ENCODE peak calls at places on chromosomes 12 and 14, in nine cellular contexts. One of them, this sample, is unnamed.
A peak's percentile ranks its signal among the peaks of the same experiment; 100 is the strongest.

GRCh38 chr12:29282452-29282851 is 98.5 kb downstream of the ERGIC2 start:
- DNase-seq in AG10803: no peak
- DNase-seq in OCI-LY7: no peak
- DNase-seq in fibroblast of the aortic adventitia: no peak
- DNase-seq in A549: no peak
- DNase-seq in mesothelial cell of epicardium: no peak
- DNase-seq in WERI-Rb-1: no peak
- DNase-seq in choroid plexus epithelial cell: no peak
- DNase-seq in H1: no peak
- DNase-seq in this sample: no peak

GRCh38 chr12:7079826-7080125 is 12.5 kb downstream of the C1R start:
- DNase-seq in AG10803: peak; percentile 56
- DNase-seq in OCI-LY7: no peak
- DNase-seq in fibroblast of the aortic adventitia: peak; percentile 68
- DNase-seq in A549: no peak
- DNase-seq in mesothelial cell of epicardium: no peak
- DNase-seq in WERI-Rb-1: no peak
- DNase-seq in choroid plexus epithelial cell: peak; percentile 80
- DNase-seq in H1: no peak
- DNase-seq in this sample: no peak

GRCh38 chr14:102272392-102272791 is 32.6 kb downstream of the MOK start:
- DNase-seq in AG10803: peak; percentile 50
- DNase-seq in OCI-LY7: no peak
- DNase-seq in fibroblast of the aortic adventitia: peak; percentile 57
- DNase-seq in A549: no peak
- DNase-seq in mesothelial cell of epicardium: no peak
- DNase-seq in WERI-Rb-1: no peak
- DNase-seq in choroid plexus epithelial cell: peak; percentile 76
- DNase-seq in H1: no peak
- DNase-seq in this sample: no peak

GRCh38 chr14:96069421-96069820 is 30.3 kb downstream of the C14orf132 start:
- DNase-seq in AG10803: no peak
- DNase-seq in OCI-LY7: no peak
- DNase-seq in fibroblast of the aortic adventitia: no peak
- DNase-seq in A549: no peak
- DNase-seq in mesothelial cell of epicardium: no peak
- DNase-seq in WERI-Rb-1: no peak
- DNase-seq in choroid plexus epithelial cell: no peak
- DNase-seq in H1: no peak
- DNase-seq in this sample: no peak

GRCh38 chr12:79658221-79658620 is 32.5 kb downstream of the PAWR start:
- DNase-seq in AG10803: peak; percentile 72
- DNase-seq in OCI-LY7: no peak
- DNase-seq in fibroblast of the aortic adventitia: peak; percentile 71
- DNase-seq in A549: no peak
- DNase-seq in mesothelial cell of epicardium: no peak
- DNase-seq in WERI-Rb-1: no peak
- DNase-seq in choroid plexus epithelial cell: no peak
- DNase-seq in H1: no peak
- DNase-seq in this sample: no peak

GRCh38 chr14:75554482-75554881 is 23.9 kb upstream of the FLVCR2 start:
- DNase-seq in AG10803: peak; percentile 11
- DNase-seq in OCI-LY7: no peak
- DNase-seq in fibroblast of the aortic adventitia: no peak
- DNase-seq in A549: no peak
- DNase-seq in mesothelial cell of epicardium: no peak
- DNase-seq in WERI-Rb-1: no peak
- DNase-seq in choroid plexus epithelial cell: peak; percentile 48
- DNase-seq in H1: no peak
- DNase-seq in this sample: no peak

GRCh38 chr14:23361320-23361719 is 3.7 kb downstream of the EFS start:
- DNase-seq in AG10803: peak; percentile 82
- DNase-seq in OCI-LY7: no peak
- DNase-seq in fibroblast of the aortic adventitia: peak; percentile 18
- DNase-seq in A549: no peak
- DNase-seq in mesothelial cell of epicardium: no peak
- DNase-seq in WERI-Rb-1: no peak
- DNase-seq in choroid plexus epithelial cell: peak; percentile 42
- DNase-seq in H1: no peak
- DNase-seq in this sample: no peak

GRCh38 chr12:121513464-121514183 is 67.2 kb downstream of the KDM2B start:
- DNase-seq in AG10803: no peak
- DNase-seq in OCI-LY7: peak; percentile 69
- DNase-seq in fibroblast of the aortic adventitia: no peak
- DNase-seq in A549: peak; percentile 91
- DNase-seq in mesothelial cell of epicardium: no peak
- DNase-seq in WERI-Rb-1: peak; percentile 82
- DNase-seq in choroid plexus epithelial cell: no peak
- DNase-seq in H1: peak; percentile 78
- DNase-seq in this sample: no peak

GRCh38 chr12:106301611-106302321 is 767 bp upstream of the TCP11L2 start:
- DNase-seq in AG10803: peak; percentile 25
- DNase-seq in OCI-LY7: peak; percentile 89
- DNase-seq in fibroblast of the aortic adventitia: peak; percentile 65
- DNase-seq in A549: peak; percentile 70
- DNase-seq in mesothelial cell of epicardium: no peak
- DNase-seq in WERI-Rb-1: peak; percentile 21
- DNase-seq in choroid plexus epithelial cell: peak; percentile 78
- DNase-seq in H1: peak; percentile 59
- DNase-seq in this sample: peak; percentile 67

GRCh38 chr12:20024194-20024593 is 344.1 kb upstream of the PDE3A start:
- DNase-seq in AG10803: peak; percentile 59
- DNase-seq in OCI-LY7: no peak
- DNase-seq in fibroblast of the aortic adventitia: peak; percentile 51
- DNase-seq in A549: no peak
- DNase-seq in mesothelial cell of epicardium: no peak
- DNase-seq in WERI-Rb-1: no peak
- DNase-seq in choroid plexus epithelial cell: peak; percentile 66
- DNase-seq in H1: no peak
- DNase-seq in this sample: no peak

GRCh38 chr14:75370416-75371205 is 57.2 kb upstream of the JDP2 start:
- DNase-seq in AG10803: no peak
- DNase-seq in OCI-LY7: no peak
- DNase-seq in fibroblast of the aortic adventitia: no peak
- DNase-seq in A549: no peak
- DNase-seq in mesothelial cell of epicardium: no peak
- DNase-seq in WERI-Rb-1: no peak
- DNase-seq in choroid plexus epithelial cell: no peak
- DNase-seq in H1: no peak
- DNase-seq in this sample: no peak

GRCh38 chr12:51836012-51836832 is 12.3 kb downstream of the FIGNL2 start:
- DNase-seq in AG10803: no peak
- DNase-seq in OCI-LY7: no peak
- DNase-seq in fibroblast of the aortic adventitia: no peak
- DNase-seq in A549: no peak
- DNase-seq in mesothelial cell of epicardium: no peak
- DNase-seq in WERI-Rb-1: peak; percentile 80
- DNase-seq in choroid plexus epithelial cell: no peak
- DNase-seq in H1: no peak
- DNase-seq in this sample: no peak

GRCh38 chr12:45425426-45425825 is 209.5 kb downstream of the ANO6 start:
- DNase-seq in AG10803: peak; percentile 74
- DNase-seq in OCI-LY7: no peak
- DNase-seq in fibroblast of the aortic adventitia: peak; percentile 54
- DNase-seq in A549: no peak
- DNase-seq in mesothelial cell of epicardium: no peak
- DNase-seq in WERI-Rb-1: no peak
- DNase-seq in choroid plexus epithelial cell: peak; percentile 57
- DNase-seq in H1: no peak
- DNase-seq in this sample: no peak

GRCh38 chr12:23523339-23523738 is 426.1 kb downstream of the SOX5 start:
- DNase-seq in AG10803: no peak
- DNase-seq in OCI-LY7: peak; percentile 16
- DNase-seq in fibroblast of the aortic adventitia: no peak
- DNase-seq in A549: no peak
- DNase-seq in mesothelial cell of epicardium: no peak
- DNase-seq in WERI-Rb-1: no peak
- DNase-seq in choroid plexus epithelial cell: no peak
- DNase-seq in H1: no peak
- DNase-seq in this sample: no peak

GRCh38 chr12:58310368-58310767 is 369.0 kb downstream of the ATP23 start:
- DNase-seq in AG10803: peak; percentile 35
- DNase-seq in OCI-LY7: no peak
- DNase-seq in fibroblast of the aortic adventitia: peak; percentile 61
- DNase-seq in A549: peak; percentile 28
- DNase-seq in mesothelial cell of epicardium: no peak
- DNase-seq in WERI-Rb-1: no peak
- DNase-seq in choroid plexus epithelial cell: peak; percentile 92
- DNase-seq in H1: no peak
- DNase-seq in this sample: no peak

GRCh38 chr12:59181378-59181777 is 261.1 kb upstream of the LRIG3 start:
- DNase-seq in AG10803: no peak
- DNase-seq in OCI-LY7: no peak
- DNase-seq in fibroblast of the aortic adventitia: no peak
- DNase-seq in A549: no peak
- DNase-seq in mesothelial cell of epicardium: no peak
- DNase-seq in WERI-Rb-1: no peak
- DNase-seq in choroid plexus epithelial cell: no peak
- DNase-seq in H1: no peak
- DNase-seq in this sample: no peak

GRCh38 chr14:64704145-64704742 is at the start of gene PLEKHG3:
- DNase-seq in AG10803: peak; percentile 68
- DNase-seq in OCI-LY7: no peak
- DNase-seq in fibroblast of the aortic adventitia: peak; percentile 65
- DNase-seq in A549: peak; percentile 84
- DNase-seq in mesothelial cell of epicardium: peak; percentile 75
- DNase-seq in WERI-Rb-1: peak; percentile 81
- DNase-seq in choroid plexus epithelial cell: peak; percentile 67
- DNase-seq in H1: peak; percentile 88
- DNase-seq in this sample: no peak

DNA sequence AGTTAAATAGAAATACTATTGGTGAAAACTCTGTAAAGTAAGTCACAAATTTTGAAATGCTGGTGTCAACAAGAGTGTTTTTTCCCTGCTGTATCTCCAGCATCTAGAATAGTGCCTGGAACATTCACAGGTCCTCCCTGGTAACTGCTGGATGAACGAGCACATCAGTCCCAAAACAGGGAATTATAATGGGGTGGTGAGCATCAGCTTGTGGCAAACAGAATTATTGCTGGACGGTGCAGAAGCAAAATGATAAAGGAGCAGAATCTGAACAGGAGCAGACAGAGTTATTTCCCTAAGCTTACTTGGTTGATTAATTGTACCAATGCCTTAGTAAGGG is 129.9 kb downstream of the GRIP1 start:
- DNase-seq in AG10803: no peak
- DNase-seq in OCI-LY7: no peak
- DNase-seq in fibroblast of the aortic adventitia: no peak
- DNase-seq in A549: no peak
- DNase-seq in mesothelial cell of epicardium: no peak
- DNase-seq in WERI-Rb-1: no peak
- DNase-seq in choroid plexus epithelial cell: no peak
- DNase-seq in H1: no peak
- DNase-seq in this sample: no peak
- TF ChIP-seq CTCF in AG10803: no peak
- TF ChIP-seq CTCF in OCI-LY7: peak; percentile 55
- TF ChIP-seq CTCF in fibroblast of the aortic adventitia: no peak
- TF ChIP-seq CTCF in A549: no peak
- TF ChIP-seq CTCF in mesothelial cell of epicardium: no peak
- TF ChIP-seq CTCF in WERI-Rb-1: no peak
- TF ChIP-seq CTCF in choroid plexus epithelial cell: no peak
- TF ChIP-seq CTCF in H1: no peak
- TF ChIP-seq CTCF in this sample: no peak

DNA sequence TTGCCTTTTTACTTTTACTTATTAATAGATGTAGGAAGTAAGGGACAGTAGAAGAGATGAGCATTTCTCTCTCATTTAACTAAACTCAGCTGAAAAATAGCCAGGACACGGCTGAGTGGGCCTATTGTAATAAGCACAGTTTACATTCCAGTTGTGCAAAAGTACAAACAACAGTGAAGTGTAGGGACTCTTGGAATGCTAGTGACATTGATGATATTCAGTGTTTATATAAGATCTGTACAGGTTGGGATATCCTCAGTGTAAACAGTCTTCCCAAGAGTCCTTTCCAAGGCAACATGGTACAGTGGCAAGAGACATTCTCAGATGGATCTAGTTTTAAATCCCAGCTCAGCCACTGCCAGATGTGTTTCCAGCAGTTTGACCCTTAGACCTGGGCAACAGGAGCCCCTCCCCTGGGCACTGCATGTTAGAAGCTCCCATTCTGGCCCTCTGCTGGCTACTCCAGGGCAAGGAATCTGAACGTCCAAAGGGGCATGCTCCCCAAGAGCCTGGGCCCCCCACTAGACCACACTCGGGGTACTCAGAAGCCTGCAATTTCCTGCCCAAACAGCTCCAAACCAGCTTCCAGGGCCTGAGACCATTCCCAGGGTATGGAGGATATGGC is 55.3 kb downstream of the STAB2 start:
- DNase-seq in AG10803: no peak
- DNase-seq in OCI-LY7: no peak
- DNase-seq in fibroblast of the aortic adventitia: no peak
- DNase-seq in A549: no peak
- DNase-seq in mesothelial cell of epicardium: no peak
- DNase-seq in WERI-Rb-1: no peak
- DNase-seq in choroid plexus epithelial cell: no peak
- DNase-seq in H1: no peak
- DNase-seq in this sample: no peak
- TF ChIP-seq CTCF in AG10803: no peak
- TF ChIP-seq CTCF in OCI-LY7: no peak
- TF ChIP-seq CTCF in fibroblast of the aortic adventitia: no peak
- TF ChIP-seq CTCF in A549: no peak
- TF ChIP-seq CTCF in mesothelial cell of epicardium: no peak
- TF ChIP-seq CTCF in WERI-Rb-1: no peak
- TF ChIP-seq CTCF in choroid plexus epithelial cell: no peak
- TF ChIP-seq CTCF in H1: no peak
- TF ChIP-seq CTCF in this sample: no peak

GRCh38 chr14:55532645-55533309 is 47.2 kb upstream of the KTN1 start:
- DNase-seq in AG10803: no peak
- DNase-seq in OCI-LY7: no peak
- DNase-seq in fibroblast of the aortic adventitia: no peak
- DNase-seq in A549: no peak
- DNase-seq in mesothelial cell of epicardium: no peak
- DNase-seq in WERI-Rb-1: peak; percentile 81
- DNase-seq in choroid plexus epithelial cell: no peak
- DNase-seq in H1: no peak
- DNase-seq in this sample: no peak
- TF ChIP-seq CTCF in AG10803: peak; percentile 13
- TF ChIP-seq CTCF in OCI-LY7: no peak
- TF ChIP-seq CTCF in fibroblast of the aortic adventitia: no peak
- TF ChIP-seq CTCF in A549: no peak
- TF ChIP-seq CTCF in mesothelial cell of epicardium: no peak
- TF ChIP-seq CTCF in WERI-Rb-1: peak; percentile 65
- TF ChIP-seq CTCF in choroid plexus epithelial cell: peak; percentile 35
- TF ChIP-seq CTCF in H1: peak; percentile 45
- TF ChIP-seq CTCF in this sample: peak; percentile 30

DNA sequence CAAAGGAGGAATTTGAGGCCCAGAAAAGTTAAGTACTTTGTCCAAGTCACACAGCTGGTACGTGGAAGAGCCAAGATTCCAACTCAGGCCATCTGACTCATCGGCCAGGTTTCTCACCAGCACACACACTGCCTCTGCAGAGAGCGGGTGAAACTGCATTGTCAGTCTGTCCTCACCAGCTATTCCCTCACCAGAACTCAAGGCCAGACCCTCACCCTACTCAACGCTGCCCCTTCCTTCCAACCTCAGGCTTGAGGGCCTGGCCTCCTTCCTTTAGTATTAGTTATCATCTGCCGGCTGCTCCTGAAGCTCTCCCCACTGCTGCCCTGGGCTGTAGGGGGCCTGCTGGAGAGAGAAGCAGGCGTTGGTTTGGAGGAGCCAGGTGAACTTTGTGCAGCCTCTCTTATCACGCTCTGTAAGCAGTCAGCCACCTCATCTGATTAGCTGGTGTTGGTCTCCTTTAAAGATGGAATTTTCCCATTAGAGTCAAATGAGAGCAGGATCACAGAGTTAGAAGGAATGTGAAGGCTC is 16.6 kb upstream of the PLEK2 start:
- DNase-seq in AG10803: peak; percentile 80
- DNase-seq in OCI-LY7: no peak
- DNase-seq in fibroblast of the aortic adventitia: peak; percentile 76
- DNase-seq in A549: no peak
- DNase-seq in mesothelial cell of epicardium: no peak
- DNase-seq in WERI-Rb-1: no peak
- DNase-seq in choroid plexus epithelial cell: peak; percentile 79
- DNase-seq in H1: no peak
- DNase-seq in this sample: no peak
- TF ChIP-seq CTCF in AG10803: peak; percentile 20
- TF ChIP-seq CTCF in OCI-LY7: no peak
- TF ChIP-seq CTCF in fibroblast of the aortic adventitia: peak; percentile 26
- TF ChIP-seq CTCF in A549: no peak
- TF ChIP-seq CTCF in mesothelial cell of epicardium: no peak
- TF ChIP-seq CTCF in WERI-Rb-1: no peak
- TF ChIP-seq CTCF in choroid plexus epithelial cell: peak; percentile 19
- TF ChIP-seq CTCF in H1: no peak
- TF ChIP-seq CTCF in this sample: no peak